ENCODE peak calls at places on chromosomes 4 and X, in ten cellular contexts. S is mucosa of descending colon, X is BJ, J is transverse colon, P is heart left ventricle, K is brain microvascular endothelial cell, W is activated B cell treated with CpG ODN at 0.5 μM for 24 hours, I is RWPE1, G is HCT116, B is GM20000. Y is an unnamed sample.

GRCh38 chr4:4490041-4490440 is 51.8 kb downstream of the STX18 start:
- DNase-seq in S (no peak), X (no peak), J (no peak), P (no peak), K (no peak), W (no peak), I (no peak), G (no peak), B (no peak), Y (no peak)

GRCh38 chr4:47533689-47534347 is 48.7 kb downstream of the ATP10D start:
- DNase-seq in S (no peak), X (no peak), J (no peak), P (no peak), K (no peak), W (no peak), I (no peak), G (no peak), B (no peak), Y (no peak)

GRCh38 chrX:133685806-133686205 is 270.5 kb upstream of the GPC4 start:
- DNase-seq in S (no peak), X (no peak), J (no peak), P (no peak), K (no peak), W (no peak), I (no peak), G (no peak), B (no peak), Y (no peak)

GRCh38 chr4:13704020-13704419 is 76.5 kb upstream of the BOD1L1 start:
- DNase-seq in S (peak; percentile 32), X (no peak), J (peak; percentile 16), P (no peak), K (no peak), W (no peak), I (no peak), G (no peak), B (no peak), Y (no peak)

GRCh38 chrX:46260502-46260901 is 284.7 kb downstream of the ZNF674 start:
- DNase-seq in S (no peak), X (no peak), J (no peak), P (no peak), K (no peak), W (no peak), I (peak; percentile 69), G (no peak), B (no peak), Y (no peak)

GRCh38 chr4:143625632-143626031 is 74.8 kb downstream of the FREM3 start:
- DNase-seq in S (no peak), X (no peak), J (no peak), P (no peak), K (no peak), W (no peak), I (no peak), G (no peak), B (no peak), Y (no peak)

GRCh38 chr4:158169931-158170690 is 2.7 kb downstream of the GASK1B start:
- DNase-seq in S (no peak), X (no peak), J (no peak), P (no peak), K (no peak), W (no peak), I (no peak), G (no peak), B (no peak), Y (no peak)

GRCh38 chr4:102217345-102217744 is 127.9 kb downstream of the SLC39A8 start:
- DNase-seq in S (no peak), X (no peak), J (no peak), P (no peak), K (no peak), W (no peak), I (no peak), G (no peak), B (no peak), Y (no peak)

GRCh38 chrX:19392703-19393102 is 49.0 kb downstream of the PDHA1 start:
- DNase-seq in S (no peak), X (no peak), J (no peak), P (no peak), K (no peak), W (no peak), I (no peak), G (no peak), B (no peak), Y (no peak)

DNA sequence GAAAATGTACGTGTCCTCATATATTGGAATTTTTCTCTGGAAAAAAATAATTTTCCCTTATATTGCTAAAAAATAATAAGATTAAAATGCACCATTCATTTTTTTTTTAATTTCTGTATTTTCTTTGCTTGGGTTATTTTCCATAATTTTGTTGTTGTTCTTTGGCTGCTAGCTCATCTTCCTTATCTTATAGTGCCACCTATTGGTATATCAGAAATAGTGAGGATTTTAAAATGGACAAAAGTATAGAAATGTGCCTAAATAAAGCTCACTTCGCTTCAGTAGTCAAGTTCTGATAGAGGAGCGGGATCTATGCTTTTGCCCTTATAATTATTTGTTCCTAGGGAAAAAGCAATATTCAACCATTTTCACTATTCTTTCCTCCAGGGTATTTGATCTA is 134.8 kb downstream of the NAP1L3 start:
- DNase-seq in S (no peak), X (no peak), J (no peak), P (no peak), K (no peak), W (no peak), I (peak; percentile 0), G (no peak), B (no peak), Y (no peak)
- TF ChIP-seq CTCF in S (no peak), X (no peak), J (no peak), P (peak; percentile 10), K (no peak), W (no peak), I (peak; percentile 19), G (no peak), B (no peak), Y (peak; percentile 59)

DNA sequence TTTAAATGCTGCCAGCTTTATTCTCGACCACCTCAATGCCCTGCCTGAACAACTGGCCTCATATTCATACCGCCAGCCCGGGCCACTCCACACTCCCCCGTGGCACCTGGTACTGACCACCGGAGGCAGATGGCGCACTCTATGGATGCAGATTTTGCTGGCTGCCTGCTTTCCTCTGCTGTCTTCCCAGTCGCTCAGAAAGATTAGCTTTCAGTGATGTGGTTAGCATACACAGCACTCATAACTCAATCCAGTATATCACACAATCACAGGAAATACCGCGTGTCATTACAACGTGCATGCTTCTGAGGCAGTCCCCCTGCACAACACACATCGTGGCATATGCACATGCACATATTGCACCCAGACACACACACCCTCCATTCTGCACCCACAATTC is 147.2 kb upstream of the BCOR start:
- DNase-seq in S (no peak), X (no peak), J (no peak), P (no peak), K (peak; percentile 35), W (no peak), I (no peak), G (no peak), B (no peak), Y (no peak)
- TF ChIP-seq CTCF in S (no peak), X (no peak), J (no peak), P (no peak), K (peak; percentile 18), W (no peak), I (no peak), G (no peak), B (no peak), Y (no peak)

DNA sequence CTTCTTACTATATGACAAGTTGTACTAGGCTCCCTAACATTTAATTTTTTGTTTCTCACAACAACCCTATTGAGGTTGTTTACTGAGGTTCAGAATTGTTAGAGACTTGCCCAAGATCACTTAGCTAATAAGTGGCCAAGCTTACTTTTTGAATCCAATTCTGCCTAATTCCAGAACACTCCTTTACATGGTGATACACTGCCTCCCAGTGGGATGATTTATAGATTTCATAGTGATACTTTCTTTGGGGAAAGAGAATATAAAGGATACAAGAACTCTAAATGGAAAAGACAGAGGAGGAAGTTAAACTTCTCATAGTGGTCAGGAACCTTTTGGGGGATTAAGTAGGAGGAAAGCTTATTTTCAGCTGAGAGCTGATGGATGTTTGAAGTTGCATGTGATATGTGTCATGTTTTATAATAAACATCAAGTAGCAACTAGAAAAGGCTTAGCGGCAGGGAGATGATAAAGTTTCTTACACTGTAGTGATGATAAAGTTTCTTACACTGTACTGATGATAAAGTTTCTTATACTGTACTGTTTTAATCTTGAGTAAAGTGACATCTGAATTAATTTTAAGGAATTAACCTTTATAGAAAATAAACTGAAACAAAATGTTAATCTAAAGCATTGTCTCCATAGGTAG is 15.3 kb downstream of the STAG2 start:
- DNase-seq in S (no peak), X (no peak), J (no peak), P (no peak), K (no peak), W (no peak), I (peak; percentile 20), G (no peak), B (no peak), Y (no peak)
- TF ChIP-seq CTCF in S (no peak), X (peak; percentile 11), J (no peak), P (peak; percentile 23), K (peak; percentile 2), W (no peak), I (peak; percentile 11), G (peak; percentile 83), B (no peak), Y (no peak)

GRCh38 chr4:186946682-186947294 is 223.1 kb upstream of the FAT1 start:
- DNase-seq in S (peak; percentile 77), X (no peak), J (peak; percentile 80), P (no peak), K (peak; percentile 40), W (no peak), I (peak; percentile 45), G (peak; percentile 79), B (no peak), Y (no peak)
- TF ChIP-seq CTCF in S (peak; percentile 54), X (peak; percentile 22), J (peak; percentile 58), P (peak; percentile 12), K (peak; percentile 75), W (no peak), I (no peak), G (peak; percentile 82), B (no peak), Y (peak; percentile 23)

GRCh38 chr4:155800685-155801343 is 42.0 kb downstream of the GUCY1B1 start:
- DNase-seq in S (no peak), X (no peak), J (no peak), P (no peak), K (no peak), W (no peak), I (no peak), G (no peak), B (no peak), Y (no peak)

GRCh38 chr4:155799106-155799793 is 40.4 kb downstream of the GUCY1B1 start:
- DNase-seq in S (no peak), X (no peak), J (no peak), P (no peak), K (no peak), W (no peak), I (no peak), G (no peak), B (no peak), Y (no peak)

GRCh38 chr4:155799794-155800123 is 40.9 kb downstream of the GUCY1B1 start:
- DNase-seq in S (no peak), X (no peak), J (no peak), P (no peak), K (no peak), W (no peak), I (no peak), G (no peak), B (no peak), Y (no peak)

GRCh38 chr4:155794589-155794988 is 35.8 kb downstream of the GUCY1B1 start:
- DNase-seq in S (no peak), X (no peak), J (no peak), P (no peak), K (no peak), W (no peak), I (no peak), G (no peak), B (no peak), Y (no peak)

GRCh38 chr4:155796031-155796430 is 37.2 kb downstream of the GUCY1B1 start:
- DNase-seq in S (no peak), X (no peak), J (no peak), P (no peak), K (peak; percentile 39), W (no peak), I (no peak), G (peak; percentile 28), B (no peak), Y (no peak)
- TF ChIP-seq CTCF in S (no peak), X (peak; percentile 50), J (no peak), P (no peak), K (peak; percentile 75), W (no peak), I (peak; percentile 5), G (peak; percentile 52), B (no peak), Y (peak; percentile 38)

Y was measured in mesothelial cell of epicardium.